ENCODE peak calls at places on chromosomes 7 and 10, in five cellular contexts. Z, J, X, S and N are unnamed samples.

GRCh38 chr10:102240467-102241036 is 760 bp downstream of the PITX3 start:
- DNase-seq in Z (peak; percentile 78), J (no peak), X (no peak), S (no peak), N (no peak)

GRCh38 chr10:51907342-51907741 is 207.9 kb upstream of the CSTF2T start:
- DNase-seq in Z (no peak), S (no peak), J (no peak), X (peak; percentile 51), N (no peak)

GRCh38 chr10:8616166-8616565 is 561.7 kb downstream of the GATA3 start:
- DNase-seq in X (no peak), Z (no peak), J (no peak), S (no peak), N (no peak)

GRCh38 chr10:13882112-13882711 is 295.4 kb downstream of the PRPF18 start:
- DNase-seq in Z (no peak), X (peak; percentile 96), S (peak; percentile 98), J (peak; percentile 98), N (peak; percentile 94)

GRCh38 chr10:63446716-63447440 is 18.9 kb downstream of the JMJD1C start:
- DNase-seq in J (no peak), X (no peak), Z (no peak), S (no peak), N (peak; percentile 67)

GRCh38 chr10:82221750-82222149 is 346.8 kb downstream of the NRG3 start:
- DNase-seq in Z (no peak), J (no peak), S (no peak), X (no peak), N (no peak)

GRCh38 chr7:47392241-47392759 is 189.6 kb downstream of the TNS3 start:
- DNase-seq in J (peak; percentile 62), S (peak; percentile 82), X (peak; percentile 96), Z (peak; percentile 91), N (peak; percentile 51)

GRCh38 chr7:115840702-115841101 is 189.9 kb downstream of the TFEC start:
- DNase-seq in Z (no peak), X (no peak), S (no peak), J (no peak), N (no peak)

GRCh38 chr10:76150886-76151288 is 719.5 kb downstream of the LRMDA start:
- DNase-seq in Z (no peak), S (no peak), X (no peak), J (no peak), N (no peak)

DNA sequence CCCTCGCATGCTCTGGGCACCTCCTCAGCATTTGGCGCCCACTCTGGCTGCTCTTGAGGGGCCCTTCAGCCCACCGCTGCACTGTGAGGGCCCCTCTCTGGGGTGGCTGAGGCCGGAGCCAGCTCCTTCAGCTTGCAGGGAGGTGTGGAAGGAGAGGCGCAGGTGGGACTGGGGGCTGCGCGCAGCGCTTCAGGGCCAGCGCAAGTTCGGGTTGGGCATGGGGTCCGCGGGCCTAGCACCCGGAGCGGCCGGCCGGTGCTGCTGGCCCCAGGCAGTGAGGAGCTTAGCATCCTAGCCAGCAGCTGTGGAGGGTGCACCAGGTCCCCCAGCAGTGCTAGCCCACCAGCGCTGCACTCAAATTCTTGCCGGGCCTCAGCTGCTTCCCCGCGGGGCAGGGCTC is 305.6 kb upstream of the ANKRD30A start:
- DNase-seq in X (no peak), J (no peak), S (no peak), Z (no peak), N (no peak)
- H3K4me3 ChIP-seq in X (no peak overlapping the region), J (no peak overlapping the region), S (no peak overlapping the region), Z (no peak overlapping the region), N (no peak overlapping the region)

DNA sequence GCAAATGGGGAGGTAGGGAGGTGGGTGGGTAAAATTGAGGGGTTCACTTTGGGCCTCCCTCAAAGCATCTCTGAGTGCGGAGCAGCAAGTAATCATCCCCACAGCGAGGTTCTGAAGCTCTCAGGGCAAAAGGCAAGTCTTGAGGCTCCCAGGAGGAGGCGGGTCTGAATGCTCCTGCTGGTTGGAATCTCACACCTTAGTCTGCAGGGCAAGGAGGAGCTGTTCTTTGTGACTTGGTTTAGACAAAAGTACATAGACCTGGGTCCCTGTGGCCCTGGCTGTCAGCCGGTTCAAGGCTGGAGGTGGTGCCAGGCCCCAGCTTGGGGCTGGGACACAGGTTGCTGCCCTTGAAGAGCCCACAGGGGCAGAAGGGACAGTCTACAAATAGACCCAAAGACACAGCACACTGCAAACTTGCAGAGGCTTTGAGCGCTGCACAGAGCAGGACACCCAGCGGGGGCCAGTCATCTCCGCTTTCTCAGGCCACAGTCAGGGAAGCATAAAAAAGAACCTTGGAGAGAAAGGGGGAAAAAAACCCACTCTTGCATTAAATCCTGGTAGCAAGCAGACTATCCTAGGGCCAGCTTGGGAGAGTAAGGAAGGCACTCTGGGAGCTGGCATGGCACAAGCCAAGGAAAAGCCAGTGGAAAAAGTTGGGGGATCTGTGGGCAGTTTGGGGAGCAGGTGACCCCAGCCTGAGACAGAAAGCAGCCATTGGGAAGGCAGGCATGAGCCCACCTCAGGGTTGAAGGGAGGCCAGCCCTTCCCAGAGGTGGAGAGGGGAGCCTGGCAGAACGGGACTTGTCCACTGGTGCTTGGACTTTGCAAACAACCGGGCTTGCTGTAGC is 928 bp upstream of the C10orf71 start:
- DNase-seq in Z (no peak), S (no peak), X (no peak), J (no peak), N (no peak)
- H3K4me3 ChIP-seq in Z (no peak overlapping the region), S (no peak overlapping the region), X (no peak overlapping the region), J (no peak overlapping the region), N (no peak overlapping the region)

GRCh38 chr7:136870799-136871487 is 2.5 kb downstream of the CHRM2 start:
- DNase-seq in S (no peak), X (no peak), Z (no peak), J (no peak), N (no peak)

GRCh38 chr7:136869991-136870798 is 1.7 kb downstream of the CHRM2 start:
- DNase-seq in X (peak; percentile 10), J (peak; percentile 9), Z (peak; percentile 57), S (peak; percentile 30), N (no peak)

GRCh38 chr7:136865777-136866176 is 2.7 kb upstream of the CHRM2 start:
- DNase-seq in X (no peak), Z (no peak), J (no peak), S (no peak), N (no peak)

GRCh38 chr7:136869006-136869961 is 832 bp downstream of the CHRM2 start:
- DNase-seq in Z (peak; percentile 70), X (no peak), J (no peak), S (peak; percentile 59), N (no peak)

GRCh38 chr7:136868496-136869005 is at the start of gene CHRM2:
- DNase-seq in Z (no peak), S (peak; percentile 90), X (peak; percentile 19), J (peak; percentile 33), N (no peak)
- H3K4me3 ChIP-seq in Z (no peak within 1 kb of the TSS), S (peak within 1 kb of the TSS; percentile 95), X (peak within 1 kb of the TSS; percentile 54), J (peak within 1 kb of the TSS; percentile 32), N (peak within 1 kb of the TSS; percentile 46)

GRCh38 chr7:100949227-100949930 is at the start of gene MUC3A:
- DNase-seq in Z (no peak), S (no peak), J (no peak), X (no peak), N (no peak)
- H3K4me3 ChIP-seq in Z (no peak within 1 kb of the TSS), S (no peak within 1 kb of the TSS), J (no peak within 1 kb of the TSS), X (no peak within 1 kb of the TSS), N (no peak within 1 kb of the TSS)

DNA sequence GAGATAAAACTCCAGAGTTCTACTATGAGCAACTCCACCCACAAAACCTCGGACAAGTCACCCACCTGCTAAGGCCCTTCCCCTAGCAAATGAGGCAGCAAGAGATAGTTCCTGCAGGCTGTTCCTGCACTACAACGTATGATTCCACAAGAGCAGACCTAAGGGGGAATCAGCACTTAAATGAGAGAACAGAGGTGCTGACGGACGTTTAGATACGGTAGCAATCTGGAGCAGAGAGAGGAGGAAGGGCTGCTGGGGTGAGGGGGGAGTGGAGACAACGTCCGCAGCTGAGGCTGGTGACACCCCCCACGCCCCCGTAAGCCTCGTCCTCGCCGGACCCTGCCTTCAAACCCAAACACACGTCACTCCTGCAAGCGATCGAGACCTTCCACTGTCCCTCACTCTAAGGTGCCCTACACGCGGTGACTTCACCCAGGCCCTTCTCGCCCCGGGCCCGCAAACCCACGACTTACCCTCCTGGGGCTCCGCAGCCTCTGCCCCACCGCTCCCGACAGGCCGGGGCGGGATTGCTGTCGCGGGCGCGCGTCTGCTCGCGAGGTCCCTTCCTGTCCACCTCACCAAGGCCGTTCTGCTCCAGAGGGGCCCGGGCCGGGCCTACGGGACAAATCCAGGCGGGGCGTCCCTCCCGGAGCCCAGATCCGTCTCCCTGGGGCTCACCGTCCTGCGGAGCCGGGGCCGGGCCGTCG is 635 bp downstream of the ZNF12 start:
- DNase-seq in X (peak; percentile 49), J (peak; percentile 41), Z (peak; percentile 81), S (peak; percentile 33), N (no peak)
- H3K4me3 ChIP-seq in X (peak overlapping the region; percentile 92), J (peak overlapping the region; percentile 87), Z (peak overlapping the region; percentile 96), S (peak overlapping the region; percentile 91), N (peak overlapping the region; percentile 93)